ENCODE peak calls at places on chromosomes 6 and 20, in four cellular contexts. One of them, this sample, is unnamed.

GRCh38 chr6:722608-723007 is 29.7 kb upstream of the EXOC2 start:
- DNase-seq in A549: no peak
- DNase-seq in lower leg skin: no peak
- DNase-seq in body of pancreas: no peak
- DNase-seq in this sample: no peak

GRCh38 chr6:132131777-132132176 is 180.6 kb upstream of the CCN2 start:
- DNase-seq in A549: peak
- DNase-seq in lower leg skin: peak
- DNase-seq in body of pancreas: peak
- DNase-seq in this sample: no peak

GRCh38 chr20:48159156-48159971 is 374.1 kb upstream of the SULF2 start:
- DNase-seq in A549: no peak
- DNase-seq in lower leg skin: peak
- DNase-seq in body of pancreas: no peak
- DNase-seq in this sample: no peak

GRCh38 chr6:143429970-143430369 is 20.5 kb downstream of the ADAT2 start:
- DNase-seq in A549: no peak
- DNase-seq in lower leg skin: no peak
- DNase-seq in body of pancreas: no peak
- DNase-seq in this sample: no peak

GRCh38 chr20:63706852-63707557 is 771 bp downstream of the ARFRP1 start:
- DNase-seq in A549: no peak
- DNase-seq in lower leg skin: no peak
- DNase-seq in body of pancreas: peak
- DNase-seq in this sample: peak

GRCh38 chr20:47642118-47642517 is 140.4 kb downstream of the NCOA3 start:
- DNase-seq in A549: no peak
- DNase-seq in lower leg skin: no peak
- DNase-seq in body of pancreas: no peak
- DNase-seq in this sample: no peak

GRCh38 chr20:4812641-4813075 is 90.9 kb downstream of the PRND start:
- DNase-seq in A549: no peak
- DNase-seq in lower leg skin: no peak
- DNase-seq in body of pancreas: no peak
- DNase-seq in this sample: no peak

GRCh38 chr6:5093231-5094015 is 8.3 kb downstream of the PPP1R3G start:
- DNase-seq in A549: no peak
- DNase-seq in lower leg skin: no peak
- DNase-seq in body of pancreas: no peak
- DNase-seq in this sample: peak

GRCh38 chr6:157860505-157860991 is 37.5 kb downstream of the SNX9 start:
- DNase-seq in A549: no peak
- DNase-seq in lower leg skin: no peak
- DNase-seq in body of pancreas: no peak
- DNase-seq in this sample: peak

GRCh38 chr20:21225215-21225947 is 77.8 kb upstream of the XRN2 start:
- DNase-seq in A549: no peak
- DNase-seq in lower leg skin: no peak
- DNase-seq in body of pancreas: no peak
- DNase-seq in this sample: no peak

GRCh38 chr6:15427360-15428070 is 181.6 kb downstream of the JARID2 start:
- DNase-seq in A549: no peak
- DNase-seq in lower leg skin: no peak
- DNase-seq in body of pancreas: no peak
- DNase-seq in this sample: peak

GRCh38 chr20:33909331-33909921 is 84.3 kb upstream of the RALY start:
- DNase-seq in A549: peak
- DNase-seq in lower leg skin: no peak
- DNase-seq in body of pancreas: peak
- DNase-seq in this sample: no peak

GRCh38 chr20:21246143-21246542 is 57.0 kb upstream of the XRN2 start:
- DNase-seq in A549: no peak
- DNase-seq in lower leg skin: no peak
- DNase-seq in body of pancreas: no peak
- DNase-seq in this sample: no peak

GRCh38 chr6:3801960-3802359 is 47.2 kb upstream of the FAM50B start:
- DNase-seq in A549: no peak
- DNase-seq in lower leg skin: no peak
- DNase-seq in body of pancreas: no peak
- DNase-seq in this sample: no peak

GRCh38 chr20:22430154-22430745 is 154.1 kb downstream of the FOXA2 start:
- DNase-seq in A549: peak
- DNase-seq in lower leg skin: no peak
- DNase-seq in body of pancreas: no peak
- DNase-seq in this sample: no peak

GRCh38 chr20:10619427-10619826 is 54.4 kb downstream of the JAG1 start:
- DNase-seq in A549: no peak
- DNase-seq in lower leg skin: no peak
- DNase-seq in body of pancreas: no peak
- DNase-seq in this sample: no peak

GRCh38 chr6:150928882-150929281 is 63.4 kb downstream of the MTHFD1L start:
- DNase-seq in A549: no peak
- DNase-seq in lower leg skin: no peak
- DNase-seq in body of pancreas: no peak
- DNase-seq in this sample: no peak

GRCh38 chr6:29845405-29846006 is 17.9 kb downstream of the HLA-G start:
- DNase-seq in A549: no peak
- DNase-seq in lower leg skin: peak
- DNase-seq in body of pancreas: no peak
- DNase-seq in this sample: peak

GRCh38 chr6:135750081-135750480 is 101.4 kb upstream of the PDE7B start:
- DNase-seq in A549: no peak
- DNase-seq in lower leg skin: no peak
- DNase-seq in body of pancreas: no peak
- DNase-seq in this sample: no peak

GRCh38 chr6:135183532-135184440 is 2.7 kb downstream of the MYB start:
- DNase-seq in A549: peak
- DNase-seq in lower leg skin: no peak
- DNase-seq in body of pancreas: peak
- DNase-seq in this sample: peak

GRCh38 chr20:38674178-38675133 is 49.8 kb upstream of the SLC32A1 start:
- DNase-seq in A549: no peak
- DNase-seq in lower leg skin: no peak
- DNase-seq in body of pancreas: peak
- DNase-seq in this sample: peak

GRCh38 chr6:111721677-111722219 is 116.1 kb upstream of the TRAF3IP2 start:
- DNase-seq in A549: peak
- DNase-seq in lower leg skin: no peak
- DNase-seq in body of pancreas: no peak
- DNase-seq in this sample: peak

GRCh38 chr6:35330541-35331119 is 11.7 kb upstream of the PPARD start:
- DNase-seq in A549: no peak
- DNase-seq in lower leg skin: no peak
- DNase-seq in body of pancreas: no peak
- DNase-seq in this sample: no peak

DNA sequence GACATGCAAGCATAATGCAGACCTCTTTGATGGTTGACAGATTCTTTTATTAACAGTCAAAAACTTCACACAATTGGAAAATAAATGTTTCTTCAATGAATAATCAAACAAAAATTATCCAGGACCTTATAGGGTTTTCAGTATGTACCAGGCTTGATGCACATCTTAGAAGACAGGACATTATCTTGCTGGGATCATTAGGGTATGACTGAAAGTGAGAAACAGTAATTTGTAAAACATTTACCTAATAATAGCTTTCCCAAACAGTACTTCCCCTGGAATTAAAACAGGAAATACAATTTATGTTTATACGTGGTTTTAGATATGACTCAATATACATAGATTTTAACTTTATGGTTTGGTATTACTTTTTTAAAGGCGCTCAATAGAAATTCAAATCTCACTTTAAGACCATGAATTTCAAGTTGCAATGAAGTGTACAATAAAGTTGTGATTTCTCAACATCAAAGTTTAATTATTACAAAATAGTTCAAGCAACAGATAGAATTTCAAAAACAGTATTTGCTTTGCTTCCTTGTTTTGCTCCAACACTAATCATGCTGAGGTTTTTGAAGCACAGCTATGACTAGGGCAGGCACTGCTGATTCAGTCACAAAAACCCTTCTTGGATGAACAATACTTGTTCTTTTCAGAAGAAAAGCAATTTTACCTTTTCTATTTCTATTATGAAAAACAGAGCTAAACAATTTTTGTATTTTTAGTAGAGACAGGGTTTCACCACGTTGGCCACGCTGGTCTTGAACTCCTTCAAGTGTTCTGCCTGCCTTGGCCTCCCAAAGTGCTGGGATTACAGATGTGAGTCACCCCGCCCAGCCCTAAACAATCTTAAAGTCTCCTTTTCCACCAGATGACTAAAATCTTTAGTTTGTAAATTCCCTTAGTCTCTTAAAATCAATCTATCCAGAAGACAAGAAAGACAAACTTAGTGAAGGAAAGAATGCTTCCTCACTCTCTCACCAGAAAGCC is 13.7 kb downstream of the SOD2 start:
- DNase-seq in A549: no peak
- DNase-seq in lower leg skin: no peak
- DNase-seq in body of pancreas: no peak
- DNase-seq in this sample: no peak
- TF ChIP-seq POLR2A in A549: no peak
- TF ChIP-seq POLR2A in lower leg skin: no peak
- TF ChIP-seq POLR2A in body of pancreas: no peak
- TF ChIP-seq POLR2A in this sample: no peak

DNA sequence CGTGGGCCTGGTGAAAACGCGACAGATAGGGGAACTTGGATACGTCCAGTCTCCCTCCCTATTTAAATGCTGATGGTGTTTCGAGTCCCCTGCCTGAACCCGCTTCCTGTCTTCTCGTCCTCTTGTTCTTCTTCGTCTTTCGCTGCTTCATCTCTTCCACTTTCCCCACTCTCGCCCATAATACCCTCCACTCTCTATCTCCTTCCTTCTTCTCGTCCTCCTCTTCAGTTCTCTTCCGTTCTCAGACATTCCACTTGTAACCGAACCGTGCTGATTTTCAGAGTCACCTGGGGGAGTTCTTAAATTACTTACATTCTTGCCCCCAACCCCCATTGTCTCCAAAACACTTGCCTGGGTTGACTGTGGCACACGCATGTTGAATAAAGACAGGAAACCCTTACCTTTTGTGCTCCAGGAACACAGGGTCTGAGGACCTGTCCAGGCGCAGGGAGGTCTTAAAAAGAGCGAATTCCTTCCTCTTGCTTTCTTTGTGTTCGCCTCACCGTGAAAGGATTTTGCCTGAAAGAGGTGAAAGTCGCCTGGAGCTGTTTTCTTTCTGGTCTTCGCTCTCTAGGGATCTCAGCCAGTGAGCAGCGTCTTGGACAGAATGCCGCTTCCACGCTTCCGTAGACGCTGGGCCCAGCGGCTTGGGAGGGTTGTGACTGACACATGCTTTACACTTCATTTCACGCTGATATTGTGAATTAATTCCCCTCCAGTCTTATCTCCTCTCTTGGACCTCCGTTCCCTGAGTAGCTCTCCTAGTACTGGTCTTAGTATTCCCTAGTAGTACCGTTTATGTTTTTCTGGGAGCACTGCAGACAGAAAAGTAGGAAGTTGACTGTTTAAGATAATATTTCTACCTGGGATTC is 184.0 kb downstream of the GPX5 start:
- DNase-seq in A549: peak
- DNase-seq in lower leg skin: no peak
- DNase-seq in body of pancreas: no peak
- DNase-seq in this sample: peak
- TF ChIP-seq POLR2A in A549: no peak
- TF ChIP-seq POLR2A in lower leg skin: no peak
- TF ChIP-seq POLR2A in body of pancreas: no peak
- TF ChIP-seq POLR2A in this sample: no peak

DNA sequence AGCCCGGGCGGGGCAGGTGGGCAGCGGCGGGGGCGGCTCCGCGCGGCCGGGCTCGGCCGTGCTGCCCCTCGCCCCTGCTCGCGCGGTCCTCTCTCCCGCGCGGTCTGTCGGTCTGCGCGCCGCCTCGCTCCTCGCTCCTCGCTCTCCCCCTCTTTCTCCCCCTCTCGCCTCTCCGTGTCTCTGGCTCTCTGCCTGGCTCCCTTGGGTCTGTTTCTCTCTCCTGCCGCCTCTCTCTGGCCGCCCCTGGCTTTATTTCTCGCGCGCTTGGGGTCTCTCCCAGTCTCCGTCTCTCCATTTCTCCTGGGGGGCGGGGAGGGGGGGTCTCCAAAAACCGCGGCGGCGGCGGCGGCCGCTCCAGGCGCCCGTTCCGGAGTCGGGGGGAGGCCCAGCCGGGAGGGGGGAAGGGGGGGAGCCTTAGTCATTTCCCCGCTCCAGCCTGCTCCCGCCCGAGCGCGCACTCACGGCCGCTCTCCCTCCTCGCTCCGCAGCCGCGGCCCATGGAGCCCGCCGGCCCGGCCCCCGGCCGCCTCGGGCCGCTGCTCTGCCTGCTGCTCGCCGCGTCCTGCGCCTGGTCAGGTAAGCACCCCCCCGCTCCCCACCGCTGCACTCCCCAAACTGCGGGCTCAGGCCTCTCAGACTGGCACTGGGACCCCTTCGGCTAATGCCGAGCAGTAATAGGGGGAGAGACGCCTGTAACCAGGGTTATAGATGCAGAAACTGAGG is at the start of gene SIRPA:
- DNase-seq in A549: peak
- DNase-seq in lower leg skin: peak
- DNase-seq in body of pancreas: peak
- DNase-seq in this sample: peak
- TF ChIP-seq POLR2A in A549: peak
- TF ChIP-seq POLR2A in lower leg skin: no peak
- TF ChIP-seq POLR2A in body of pancreas: peak
- TF ChIP-seq POLR2A in this sample: no peak

GRCh38 chr6:109760208-109760607 is 69.1 kb downstream of the FIG4 start:
- DNase-seq in A549: no peak
- DNase-seq in lower leg skin: no peak
- DNase-seq in body of pancreas: no peak
- DNase-seq in this sample: no peak
- TF ChIP-seq POLR2A in A549: no peak
- TF ChIP-seq POLR2A in lower leg skin: no peak
- TF ChIP-seq POLR2A in body of pancreas: no peak
- TF ChIP-seq POLR2A in this sample: no peak

DNA sequence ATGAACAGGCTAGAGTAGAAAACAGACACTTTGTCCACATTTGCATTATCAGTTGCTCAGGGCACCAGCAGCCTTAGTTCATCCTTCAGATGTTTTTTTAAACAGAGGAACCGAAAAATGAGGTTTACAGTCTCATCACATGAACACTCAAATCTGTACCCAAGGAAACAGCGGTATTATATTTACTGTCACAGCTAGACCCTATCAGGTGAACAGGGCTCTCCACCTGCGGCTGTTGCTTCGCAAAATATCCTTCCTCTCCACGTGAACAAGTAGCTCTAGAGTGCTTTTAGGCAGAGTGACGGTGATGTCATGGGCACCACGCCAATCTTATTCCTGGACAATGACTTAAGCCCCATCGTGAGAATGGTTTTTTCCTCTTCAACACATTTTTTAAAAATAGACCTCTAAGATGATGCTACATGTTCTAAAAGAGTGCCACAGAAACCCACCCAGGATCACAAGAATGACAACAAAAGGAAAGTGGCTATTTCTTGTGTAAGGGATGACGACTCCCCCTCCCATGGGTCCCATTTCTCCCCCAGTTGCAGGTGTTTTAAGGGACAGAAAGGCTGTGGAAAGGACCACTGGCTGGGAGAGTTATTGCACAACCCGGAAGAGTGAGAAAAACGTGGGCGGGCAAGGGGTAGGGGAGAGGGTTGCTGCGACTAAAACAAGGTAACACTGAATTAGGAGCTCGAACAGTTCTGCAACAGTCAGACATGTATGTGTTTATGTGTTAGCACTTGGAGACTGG is 77.7 kb downstream of the EFHC1 start:
- DNase-seq in A549: no peak
- DNase-seq in lower leg skin: no peak
- DNase-seq in body of pancreas: no peak
- DNase-seq in this sample: no peak
- TF ChIP-seq POLR2A in A549: no peak
- TF ChIP-seq POLR2A in lower leg skin: no peak
- TF ChIP-seq POLR2A in body of pancreas: no peak
- TF ChIP-seq POLR2A in this sample: no peak

GRCh38 chr6:21933351-21933750 is 339.8 kb downstream of the SOX4 start:
- DNase-seq in A549: no peak
- DNase-seq in lower leg skin: no peak
- DNase-seq in body of pancreas: no peak
- DNase-seq in this sample: no peak
- TF ChIP-seq POLR2A in A549: no peak
- TF ChIP-seq POLR2A in lower leg skin: no peak
- TF ChIP-seq POLR2A in body of pancreas: no peak
- TF ChIP-seq POLR2A in this sample: no peak